ENCODE peak calls at places on chromosomes 13 and 19, in four cellular contexts. H is iris pigment epithelial cell; J is progenitor cell of endocrine pancreas; S is CD8-positive, alpha-beta T cell. B is an unnamed sample.

GRCh38 chr19:49887653-49888477 is 8.8 kb downstream of the IL4I1 start:
- DNase-seq in H (no peak), J (no peak), S (no peak), B (no peak)

GRCh38 chr19:39413269-39413902 is 917 bp downstream of the PLEKHG2 start:
- DNase-seq in H (peak; percentile 40), J (peak; percentile 62), S (no peak), B (peak; percentile 77)

GRCh38 chr13:113560645-113561416 is 23.7 kb upstream of the TFDP1 start:
- DNase-seq in H (no peak), J (no peak), S (no peak), B (no peak)

GRCh38 chr13:30429235-30429634 is 6.9 kb downstream of the UBE2L5 start:
- DNase-seq in H (no peak), J (no peak), S (no peak), B (no peak)

GRCh38 chr13:33401238-33401637 is 115.7 kb upstream of the STARD13 start:
- DNase-seq in H (no peak), J (no peak), S (no peak), B (no peak)

GRCh38 chr19:42601811-42602443 is 7.2 kb upstream of the CEACAM8 start:
- DNase-seq in H (peak; percentile 34), J (peak; percentile 23), S (no peak), B (no peak)

GRCh38 chr19:30314805-30315155 is 57.4 kb upstream of the ZNF536 start:
- DNase-seq in H (no peak), J (no peak), S (no peak), B (no peak)

GRCh38 chr19:55492362-55492944 is 4.2 kb downstream of the SSC5D start:
- DNase-seq in H (no peak), J (no peak), S (no peak), B (no peak)

GRCh38 chr13:105118577-105118976 is 1416.9 kb downstream of the EFNB2 start:
- DNase-seq in H (no peak), J (no peak), S (no peak), B (no peak)

B was measured in mesenchymal stem cell.